ENCODE peak calls at places on chromosomes 5 and 9, in eight cellular contexts. Z, B, Q, W, X, D, O and N are unnamed samples. For H3K27me3, the result is how much of the 10 kb centered on the place peaks cover.

GRCh38 chr5:138696501-138696900 is 56.7 kb upstream of the CTNNA1 start:
- DNase-seq in B (no peak), O (no peak), D (no peak), W (peak), Z (no peak), X (peak), Q (no peak), N (peak)

GRCh38 chr5:14526493-14526892 is 55.1 kb upstream of the OTULINL start:
- DNase-seq in X (no peak), D (peak), O (no peak), Q (no peak), B (no peak), W (no peak), Z (no peak), N (no peak)

GRCh38 chr9:84711398-84711777 is 41.9 kb downstream of the NTRK2 start:
- DNase-seq in W (peak), O (no peak), X (no peak), Q (no peak), D (no peak), Z (no peak), B (no peak), N (no peak)

GRCh38 chr5:83244516-83244915 is 167.2 kb downstream of the XRCC4 start:
- DNase-seq in D (no peak), Z (no peak), O (no peak), Q (peak), W (no peak), B (no peak), X (no peak), N (no peak)

GRCh38 chr9:134533850-134534585 is 107.6 kb upstream of the COL5A1 start:
- DNase-seq in O (no peak), B (no peak), Z (no peak), X (no peak), D (no peak), Q (no peak), W (no peak), N (no peak)

GRCh38 chr5:174608631-174609097 is 115.7 kb upstream of the MSX2 start:
- DNase-seq in Z (peak), Q (no peak), W (no peak), X (no peak), D (peak), B (peak), O (no peak), N (no peak)

GRCh38 chr9:11871832-11872231 is 821.4 kb upstream of the TYRP1 start:
- DNase-seq in X (no peak), O (no peak), W (no peak), Q (no peak), D (no peak), Z (no peak), B (no peak), N (no peak)

GRCh38 chr5:160887780-160888179 is 35.8 kb upstream of the ATP10B start:
- DNase-seq in W (no peak), Q (no peak), Z (no peak), O (no peak), D (no peak), X (no peak), B (no peak), N (peak)

GRCh38 chr9:68584110-68585033 is 43.7 kb upstream of the TMEM252 start:
- DNase-seq in X (peak), D (peak), B (peak), Z (peak), Q (peak), W (peak), O (peak), N (peak)

GRCh38 chr9:86926130-86926529 is 21.2 kb downstream of the GAS1 start:
- DNase-seq in W (no peak), O (no peak), X (peak), B (no peak), Q (no peak), D (no peak), Z (no peak), N (no peak)

GRCh38 chr9:101486693-101487442 is 46.8 kb upstream of the RNF20 start:
- DNase-seq in X (peak), Z (peak), D (peak), B (peak), Q (peak), O (no peak), W (no peak), N (peak)

GRCh38 chr9:117706421-117707150 is 2.4 kb downstream of the TLR4 start:
- DNase-seq in B (no peak), X (peak), W (no peak), O (no peak), D (no peak), Z (no peak), Q (no peak), N (peak)

GRCh38 chr5:149429839-149430721 is 51.0 kb upstream of the IL17B start:
- DNase-seq in Z (peak), X (no peak), Q (peak), D (no peak), B (no peak), W (no peak), O (no peak), N (no peak)

GRCh38 chr5:82182662-82183061 is 95.5 kb downstream of the RPS23 start:
- DNase-seq in X (no peak), B (no peak), D (no peak), O (no peak), Z (no peak), Q (no peak), W (no peak), N (no peak)

GRCh38 chr9:21902112-21902511 is 92.1 kb downstream of the CDKN2A start:
- DNase-seq in X (no peak), W (peak), B (no peak), Q (no peak), Z (no peak), O (no peak), D (no peak), N (no peak)

GRCh38 chr5:55036477-55036876 is 12.4 kb downstream of the GZMK start:
- DNase-seq in B (no peak), X (peak), Z (no peak), W (no peak), Q (no peak), O (no peak), D (no peak), N (no peak)

GRCh38 chr5:10719965-10720364 is 41.1 kb downstream of the DAP start:
- DNase-seq in W (peak), Z (peak), B (no peak), Q (no peak), D (no peak), O (no peak), X (peak), N (no peak)

GRCh38 chr9:108052431-108053080 is 563.0 kb upstream of the KLF4 start:
- DNase-seq in B (peak), Q (peak), W (no peak), D (no peak), O (no peak), X (no peak), Z (no peak), N (no peak)

GRCh38 chr9:94855919-94856318 is 129.4 kb downstream of the AOPEP start:
- DNase-seq in D (no peak), W (no peak), Q (no peak), X (no peak), Z (no peak), B (no peak), O (no peak), N (no peak)

GRCh38 chr5:10485142-10485795 is 43.6 kb downstream of the ROPN1L start:
- DNase-seq in D (peak), O (no peak), Z (peak), W (no peak), X (no peak), Q (peak), B (no peak), N (peak)

GRCh38 chr5:72325566-72326297 is 5.6 kb downstream of the PTCD2 start:
- DNase-seq in X (peak), D (no peak), B (no peak), Z (no peak), W (peak), O (no peak), Q (no peak), N (no peak)

GRCh38 chr5:89282038-89282831 is 399.3 kb upstream of the MEF2C start:
- DNase-seq in Z (no peak), O (no peak), B (no peak), D (no peak), W (no peak), Q (no peak), X (no peak), N (no peak)

GRCh38 chr5:405421-405820 is 37.6 kb upstream of the EXOC3 start:
- DNase-seq in Z (no peak), D (peak), O (no peak), Q (no peak), X (no peak), W (no peak), B (no peak), N (no peak)

GRCh38 chr9:23751614-23752013 is 74.4 kb downstream of the ELAVL2 start:
- DNase-seq in Z (no peak), D (no peak), O (no peak), Q (no peak), B (no peak), X (no peak), W (no peak), N (no peak)

GRCh38 chr5:147303976-147304375 is 69.2 kb downstream of the STK32A start:
- DNase-seq in Q (no peak), B (no peak), W (peak), D (no peak), Z (peak), O (no peak), X (peak), N (no peak)

GRCh38 chr9:95511232-95511951 is 5.4 kb downstream of the PTCH1 start:
- DNase-seq in B (peak), D (no peak), Z (no peak), X (peak), O (peak), Q (peak), W (peak), N (peak)

GRCh38 chr5:76691470-76692273 is 24.3 kb upstream of the F2R start:
- DNase-seq in X (peak), W (no peak), D (no peak), Q (no peak), B (peak), O (no peak), Z (no peak), N (peak)

GRCh38 chr5:54900906-54901725 is 84.3 kb downstream of the ESM1 start:
- DNase-seq in W (peak), D (no peak), X (peak), Z (no peak), O (no peak), Q (no peak), B (no peak), N (peak)

GRCh38 chr5:147601652-147602051 is 91.8 kb upstream of the DPYSL3 start:
- DNase-seq in D (no peak), O (peak), B (no peak), Q (no peak), Z (no peak), X (no peak), W (no peak), N (no peak)

GRCh38 chr5:131988601-131989000 is 22.9 kb downstream of the ACSL6 start:
- DNase-seq in X (no peak), W (no peak), B (no peak), Q (no peak), O (no peak), Z (no peak), D (no peak), N (no peak)

GRCh38 chr9:4272141-4272540 is 27.7 kb downstream of the GLIS3 start:
- DNase-seq in B (no peak), O (no peak), Z (no peak), X (no peak), Q (no peak), D (no peak), W (no peak), N (no peak)

GRCh38 chr5:103414598-103414997 is 148.0 kb downstream of the NUDT12 start:
- DNase-seq in Q (no peak), D (no peak), X (no peak), W (no peak), Z (no peak), B (no peak), O (no peak), N (no peak)

GRCh38 chr9:35115680-35116538 is at the start of gene ATOSB:
- DNase-seq in Z (peak), O (peak), X (peak), B (peak), D (peak), Q (peak), W (peak), N (peak)

GRCh38 chr9:83992407-83992806 is 11.8 kb downstream of the RMI1 start:
- DNase-seq in O (no peak), W (peak), Z (no peak), Q (no peak), B (no peak), X (peak), D (no peak), N (peak)

DNA sequence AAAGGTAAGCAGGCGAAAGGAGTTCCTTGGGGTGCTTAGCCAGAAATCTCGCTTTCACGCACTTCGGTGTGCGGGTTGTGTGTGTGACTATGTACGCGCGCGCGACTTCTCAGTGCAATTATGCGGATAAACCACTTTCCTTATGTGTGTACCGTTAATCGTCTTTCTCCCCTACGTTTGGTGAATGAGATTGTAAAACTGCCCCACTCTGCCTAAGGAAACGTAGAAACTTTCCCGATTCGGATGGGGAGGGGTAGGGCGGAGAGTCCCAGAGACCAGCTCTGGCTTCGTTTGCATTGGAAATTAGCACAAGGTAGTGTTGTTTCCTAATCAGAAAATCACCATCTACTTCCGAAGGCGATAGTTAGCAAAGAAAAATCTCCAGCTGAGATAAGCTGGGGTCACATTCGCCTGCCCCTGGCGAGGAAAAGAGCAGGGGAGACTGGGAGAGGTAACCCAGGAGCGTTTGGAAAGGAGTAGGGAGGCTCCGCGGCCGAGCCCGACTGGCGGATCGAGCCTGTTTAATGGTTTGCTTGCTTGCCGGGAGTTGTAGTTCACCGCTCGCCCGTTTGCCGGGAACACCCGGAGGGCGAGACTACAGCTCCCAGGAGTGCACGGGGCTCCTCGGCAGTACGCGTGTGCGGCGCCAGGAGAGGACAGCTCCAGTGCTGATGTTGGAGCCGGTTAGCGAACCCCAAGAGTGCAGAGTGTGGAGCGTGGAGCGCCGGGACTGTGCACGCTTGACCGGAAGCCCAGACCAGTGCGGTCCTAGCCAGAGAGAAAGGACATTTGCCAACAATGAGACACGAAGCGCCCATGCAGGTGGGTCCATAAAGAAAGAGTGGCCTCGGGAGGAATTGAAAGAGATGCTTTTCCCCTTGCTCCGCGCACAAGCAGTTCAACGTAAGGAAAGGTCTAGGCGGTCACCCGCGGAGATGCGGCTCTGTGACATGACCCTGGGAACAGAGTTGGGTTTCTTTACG is at the start of gene RAB3C:
- DNase-seq in X (peak), B (peak), Q (peak), D (peak), O (peak), W (peak), Z (peak), N (peak)
- H3K27me3 ChIP-seq in X (under half), B (under half), Q (under half), D (under half), O (under half), W (half or more), Z (under half), N (under half)

GRCh38 chr5:124453221-124454032 is 293.0 kb downstream of the ZNF608 start:
- DNase-seq in B (no peak), Z (peak), X (peak), O (peak), D (no peak), W (peak), Q (no peak), N (no peak)
- H2AFZ ChIP-seq in B (no peak), Z (no peak), X (no peak), O (no peak), D (peak), W (no peak), Q (peak), N (no peak)

GRCh38 chr9:110351009-110351467 is 13.4 kb upstream of the TXNDC8 start:
- DNase-seq in B (no peak), D (no peak), W (peak), Z (peak), O (no peak), Q (no peak), X (peak), N (no peak)

GRCh38 chr9:110343537-110343936 is 5.9 kb upstream of the TXNDC8 start:
- DNase-seq in O (no peak), W (no peak), Q (no peak), Z (no peak), D (peak), B (no peak), X (no peak), N (no peak)

GRCh38 chr9:110346325-110346724 is 8.7 kb upstream of the TXNDC8 start:
- DNase-seq in W (no peak), Z (no peak), B (no peak), Q (no peak), O (no peak), D (no peak), X (no peak), N (no peak)
- TF ChIP-seq EZH2phosphoT487 in W (no peak), Z (no peak), B (no peak), Q (no peak), O (no peak), D (no peak), X (no peak), N (no peak)

GRCh38 chr5:135545115-135545514 is 9.4 kb upstream of the NEUROG1 start:
- DNase-seq in W (no peak), B (peak), O (no peak), X (no peak), Z (no peak), Q (peak), D (no peak), N (no peak)

GRCh38 chr5:135547590-135548254 is 12.0 kb upstream of the NEUROG1 start:
- DNase-seq in Q (no peak), X (no peak), D (no peak), W (no peak), Z (no peak), O (peak), B (no peak), N (no peak)

GRCh38 chr5:135546912-135547311 is 11.1 kb upstream of the NEUROG1 start:
- DNase-seq in B (no peak), O (no peak), D (no peak), X (no peak), Z (no peak), W (no peak), Q (no peak), N (no peak)

GRCh38 chr5:135544666-135545045 is 8.9 kb upstream of the NEUROG1 start:
- DNase-seq in B (peak), Q (peak), D (no peak), Z (no peak), X (no peak), W (no peak), O (no peak), N (no peak)

GRCh38 chr5:135546014-135546413 is 10.2 kb upstream of the NEUROG1 start:
- DNase-seq in Z (no peak), B (peak), X (no peak), Q (peak), D (no peak), O (no peak), W (no peak), N (no peak)
- H3K27me3 ChIP-seq in Z (under half), B (half or more), X (half or more), Q (half or more), D (half or more), O (under half), W (under half), N (half or more)

GRCh38 chr5:42500003-42500599 is 76.9 kb downstream of the GHR start:
- DNase-seq in Z (no peak), Q (no peak), D (no peak), B (no peak), W (peak), O (no peak), X (no peak), N (no peak)
- H2AFZ ChIP-seq in Z (no peak), Q (no peak), D (no peak), B (no peak), W (no peak), O (no peak), X (no peak), N (no peak)

GRCh38 chr5:57320552-57320951 is 146.7 kb downstream of the GPBP1 start:
- DNase-seq in D (no peak), W (no peak), O (no peak), Z (no peak), Q (no peak), X (no peak), B (no peak), N (no peak)

GRCh38 chr5:57327934-57328333 is 154.1 kb downstream of the GPBP1 start:
- DNase-seq in X (peak), Q (no peak), D (no peak), W (peak), B (no peak), O (no peak), Z (peak), N (peak)

GRCh38 chr5:57324159-57324558 is 150.3 kb downstream of the GPBP1 start:
- DNase-seq in D (no peak), O (no peak), X (no peak), B (no peak), Z (no peak), W (no peak), Q (no peak), N (peak)

GRCh38 chr5:57319633-57320032 is 145.8 kb downstream of the GPBP1 start:
- DNase-seq in B (no peak), X (no peak), Q (no peak), D (no peak), Z (no peak), W (no peak), O (no peak), N (no peak)

GRCh38 chr5:57324888-57325287 is 151.0 kb downstream of the GPBP1 start:
- DNase-seq in Q (no peak), B (no peak), D (no peak), O (no peak), W (no peak), Z (no peak), X (peak), N (peak)
- TF ChIP-seq EZH2phosphoT487 in Q (no peak), B (no peak), D (no peak), O (no peak), W (no peak), Z (no peak), X (no peak), N (no peak)

GRCh38 chr5:142322747-142323479 is 1.9 kb downstream of the SPRY4 start:
- DNase-seq in W (peak), D (no peak), Z (no peak), X (peak), B (peak), O (no peak), Q (no peak), N (no peak)
- H3K27me3 ChIP-seq in W (under half), D (under half), Z (under half), X (under half), B (half or more), O (under half), Q (under half), N (under half)

GRCh38 chr9:91100878-91101450 is 260.8 kb downstream of the AUH start:
- DNase-seq in Z (no peak), X (no peak), Q (no peak), B (no peak), O (no peak), D (no peak), W (no peak), N (no peak)

GRCh38 chr9:91098203-91098602 is 263.5 kb downstream of the AUH start:
- DNase-seq in O (no peak), W (no peak), Z (no peak), Q (no peak), X (no peak), D (no peak), B (no peak), N (no peak)

GRCh38 chr9:91101598-91102168 is 260.0 kb downstream of the AUH start:
- DNase-seq in B (no peak), W (no peak), Q (peak), D (no peak), Z (no peak), X (no peak), O (peak), N (no peak)

GRCh38 chr9:91102269-91102668 is 259.4 kb downstream of the AUH start:
- DNase-seq in B (no peak), X (no peak), Z (no peak), Q (no peak), D (no peak), O (no peak), W (no peak), N (no peak)

GRCh38 chr9:91099471-91099870 is 262.2 kb downstream of the AUH start:
- DNase-seq in Z (no peak), X (no peak), D (no peak), W (no peak), Q (no peak), O (no peak), B (no peak), N (no peak)
- H2AFZ ChIP-seq in Z (peak), X (no peak), D (no peak), W (no peak), Q (no peak), O (no peak), B (no peak), N (no peak)